ENCODE peak calls at places on chromosomes 2 and 18, in seven cellular contexts. I, E, P, K, J, T and A are unnamed samples.

GRCh38 chr2:108637304-108637669 is 82.0 kb upstream of the RANBP2 start:
- DNase-seq in I (peak; percentile 97), E (no peak), P (no peak), K (no peak), J (no peak), T (no peak), A (peak; percentile 84)

GRCh38 chr2:111705711-111706323 is 178.2 kb downstream of the ANAPC1 start:
- DNase-seq in I (peak; percentile 67), E (peak; percentile 80), P (no peak), K (peak; percentile 79), J (peak; percentile 71), T (no peak), A (peak; percentile 92)

GRCh38 chr18:43882358-43882757 is 605.1 kb upstream of the SYT4 start:
- DNase-seq in I (no peak), E (no peak), P (no peak), K (no peak), J (no peak), T (no peak), A (no peak)

GRCh38 chr18:58581265-58581664 is 47.6 kb downstream of the ALPK2 start:
- DNase-seq in I (peak; percentile 79), E (no peak), P (no peak), K (no peak), J (no peak), T (no peak), A (peak; percentile 95)

GRCh38 chr18:23380817-23381216 is 72.3 kb upstream of the RIOK3 start:
- DNase-seq in I (peak; percentile 72), E (no peak), P (no peak), K (no peak), J (no peak), T (no peak), A (no peak)

GRCh38 chr2:166637051-166637450 is 143.0 kb upstream of the SCN7A start:
- DNase-seq in I (peak; percentile 12), E (no peak), P (no peak), K (no peak), J (no peak), T (no peak), A (no peak)

GRCh38 chr2:202632682-202633081 is 2.1 kb upstream of the FAM117B start:
- DNase-seq in I (peak; percentile 53), E (no peak), P (no peak), K (no peak), J (no peak), T (no peak), A (peak; percentile 54)

GRCh38 chr2:105760639-105761337 is 16.1 kb downstream of the NCK2 start:
- DNase-seq in I (no peak), E (no peak), P (no peak), K (no peak), J (peak; percentile 51), T (no peak), A (no peak)

GRCh38 chr2:60118061-60118460 is 435.4 kb downstream of the BCL11A start:
- DNase-seq in I (no peak), E (no peak), P (no peak), K (no peak), J (no peak), T (no peak), A (peak; percentile 4)

GRCh38 chr2:238848566-238848940 is 668 bp downstream of the TWIST2 start:
- DNase-seq in I (no peak), E (no peak), P (no peak), K (no peak), J (peak; percentile 41), T (peak; percentile 38), A (no peak)

GRCh38 chr2:197383825-197384224 is 51.0 kb downstream of the SF3B1 start:
- DNase-seq in I (no peak), E (no peak), P (no peak), K (no peak), J (no peak), T (no peak), A (no peak)

GRCh38 chr2:207474871-207475485 is 54.8 kb upstream of the CREB1 start:
- DNase-seq in I (peak; percentile 81), E (peak; percentile 48), P (no peak), K (peak; percentile 13), J (no peak), T (peak; percentile 46), A (peak; percentile 77)

GRCh38 chr2:72813841-72814240 is 12.0 kb downstream of the EXOC6B start:
- DNase-seq in I (peak; percentile 61), E (no peak), P (no peak), K (no peak), J (no peak), T (no peak), A (peak; percentile 45)

GRCh38 chr18:22170421-22171262 is 1.3 kb downstream of the GATA6 start:
- DNase-seq in I (peak; percentile 77), E (no peak), P (peak; percentile 8), K (no peak), J (peak; percentile 58), T (peak; percentile 48), A (peak; percentile 82)

GRCh38 chr2:98730053-98730850 is 680 bp downstream of the MGAT4A start:
- DNase-seq in I (no peak), E (peak; percentile 46), P (peak; percentile 35), K (peak; percentile 66), J (peak; percentile 73), T (peak; percentile 65), A (peak; percentile 28)

GRCh38 chr2:15460112-15460620 is 101.0 kb downstream of the NBAS start:
- DNase-seq in I (no peak), E (no peak), P (no peak), K (no peak), J (no peak), T (no peak), A (no peak)

GRCh38 chr2:41892486-41892885 is 155.3 kb upstream of the PKDCC start:
- DNase-seq in I (no peak), E (no peak), P (no peak), K (no peak), J (no peak), T (no peak), A (peak; percentile 36)

GRCh38 chr2:96895032-96895708 is 25.3 kb upstream of the SEMA4C start:
- DNase-seq in I (no peak), E (no peak), P (no peak), K (no peak), J (no peak), T (no peak), A (no peak)

GRCh38 chr18:56986829-56987228 is 160.1 kb upstream of the BOD1L2 start:
- DNase-seq in I (no peak), E (no peak), P (no peak), K (no peak), J (no peak), T (no peak), A (no peak)